ENCODE peak calls at places on chromosomes 16 and 17, in eight cellular contexts. D is HS-27A; W is caudate nucleus; F is activated T-helper 1 cell treated with anti-CD3 and anti-CD28 coated beads, Interleukin-12 subunit alpha, Interleukin-12 subunit beta, Interleukin-2, Interleukin-4 antibody, amounts not matched to agents 30 ng/mL and 10 ng/mL and 1 ng/mL, durations not matched to agents 14 hours and 24 hours and 36 hours; Z is brain pericyte; Q is NCI-H748 treated with DMSO at 0.1 percent for 48 hours; O is AG08395; L is Caco-2. G is an unnamed sample.

GRCh38 chr16:84426804-84427203 is 58.5 kb downstream of the ATP2C2 start:
- DNase-seq in F (no peak), O (no peak), Q (no peak), Z (no peak), L (no peak), D (no peak), W (no peak), G (no peak)

GRCh38 chr16:75004460-75004859 is 5.6 kb downstream of the ZNRF1 start:
- DNase-seq in W (no peak), D (no peak), Q (no peak), Z (no peak), L (no peak), F (no peak), O (no peak), G (no peak)

GRCh38 chr17:78019367-78019975 is 61.0 kb downstream of the TNRC6C start:
- DNase-seq in L (no peak), O (peak; percentile 29), Q (peak; percentile 10), D (no peak), W (no peak), F (no peak), Z (no peak), G (no peak)

GRCh38 chr17:27339198-27339835 is 45.4 kb downstream of the WSB1 start:
- DNase-seq in W (no peak), D (no peak), O (no peak), Q (no peak), Z (no peak), L (no peak), F (no peak), G (no peak)

GRCh38 chr17:15048381-15048780 is 216.7 kb downstream of the PMP22 start:
- DNase-seq in F (no peak), W (no peak), L (no peak), Z (no peak), O (no peak), Q (no peak), D (no peak), G (no peak)

GRCh38 chr17:82201498-82201910 is 11.1 kb downstream of the CCDC57 start:
- DNase-seq in D (no peak), L (no peak), O (no peak), Z (no peak), Q (no peak), F (no peak), W (no peak), G (no peak)

GRCh38 chr17:44971776-44972483 is 3.8 kb upstream of the C1QL1 start:
- DNase-seq in L (no peak), Z (no peak), F (peak; percentile 16), W (peak; percentile 89), D (peak; percentile 15), Q (no peak), O (peak; percentile 47), G (peak; percentile 54)

GRCh38 chr17:37759014-37759637 is 14.3 kb upstream of the HNF1B start:
- DNase-seq in D (no peak), F (no peak), O (no peak), W (no peak), Z (no peak), L (peak; percentile 53), Q (no peak), G (no peak)

GRCh38 chr16:23079683-23080221 is 69.5 kb downstream of the USP31 start:
- DNase-seq in Q (no peak), Z (no peak), F (no peak), O (no peak), D (no peak), L (no peak), W (no peak), G (no peak)

GRCh38 chr17:10021239-10021638 is 116.2 kb upstream of the RCVRN start:
- DNase-seq in Q (no peak), Z (no peak), D (no peak), W (peak; percentile 11), F (no peak), L (no peak), O (no peak), G (no peak)

G was measured in hepatic stellate cell.